ENCODE peak calls at places on chromosome 10, in nine cellular contexts. One of them, this sample, is unnamed.

GRCh38 chr10:132443605-132443997 is 46.6 kb downstream of the PWWP2B start:
- DNase-seq in T follicular helper cell: peak
- DNase-seq in neural progenitor cell: no peak
- DNase-seq in CD8-positive, alpha-beta T cell: peak
- DNase-seq in H7: no peak
- DNase-seq in LoVo: peak
- DNase-seq in COR-L47: no peak
- DNase-seq in T-helper 1 cell: peak
- DNase-seq in nephron progenitor cell: no peak
- DNase-seq in this sample: no peak

GRCh38 chr10:33485276-33485675 is 150.8 kb upstream of the NRP1 start:
- DNase-seq in neural progenitor cell: peak
- DNase-seq in T follicular helper cell: no peak
- DNase-seq in LoVo: no peak
- DNase-seq in nephron progenitor cell: no peak
- DNase-seq in H7: no peak
- DNase-seq in CD8-positive, alpha-beta T cell: no peak
- DNase-seq in COR-L47: no peak
- DNase-seq in T-helper 1 cell: no peak
- DNase-seq in this sample: no peak

GRCh38 chr10:29804025-29804852 is 169.5 kb upstream of the SVIL start:
- DNase-seq in LoVo: peak
- DNase-seq in nephron progenitor cell: no peak
- DNase-seq in CD8-positive, alpha-beta T cell: no peak
- DNase-seq in T follicular helper cell: no peak
- DNase-seq in H7: no peak
- DNase-seq in COR-L47: peak
- DNase-seq in neural progenitor cell: no peak
- DNase-seq in T-helper 1 cell: peak
- DNase-seq in this sample: peak

GRCh38 chr10:77482072-77482471 is 155.5 kb downstream of the KCNMA1 start:
- DNase-seq in COR-L47: no peak
- DNase-seq in CD8-positive, alpha-beta T cell: no peak
- DNase-seq in T-helper 1 cell: no peak
- DNase-seq in T follicular helper cell: no peak
- DNase-seq in H7: no peak
- DNase-seq in LoVo: no peak
- DNase-seq in nephron progenitor cell: no peak
- DNase-seq in neural progenitor cell: no peak
- DNase-seq in this sample: no peak

GRCh38 chr10:381805-382204 is 246.6 kb downstream of the ZMYND11 start:
- DNase-seq in COR-L47: no peak
- DNase-seq in T follicular helper cell: no peak
- DNase-seq in CD8-positive, alpha-beta T cell: no peak
- DNase-seq in LoVo: no peak
- DNase-seq in T-helper 1 cell: peak
- DNase-seq in nephron progenitor cell: no peak
- DNase-seq in H7: no peak
- DNase-seq in neural progenitor cell: no peak
- DNase-seq in this sample: no peak

GRCh38 chr10:42938351-42938750 is 138.5 kb upstream of the RET start:
- DNase-seq in T-helper 1 cell: no peak
- DNase-seq in nephron progenitor cell: no peak
- DNase-seq in neural progenitor cell: no peak
- DNase-seq in COR-L47: no peak
- DNase-seq in LoVo: no peak
- DNase-seq in T follicular helper cell: no peak
- DNase-seq in H7: no peak
- DNase-seq in CD8-positive, alpha-beta T cell: no peak
- DNase-seq in this sample: no peak

GRCh38 chr10:3217301-3217700 is 44.7 kb upstream of the PITRM1 start:
- DNase-seq in neural progenitor cell: no peak
- DNase-seq in nephron progenitor cell: no peak
- DNase-seq in CD8-positive, alpha-beta T cell: no peak
- DNase-seq in COR-L47: no peak
- DNase-seq in H7: no peak
- DNase-seq in LoVo: no peak
- DNase-seq in T follicular helper cell: no peak
- DNase-seq in T-helper 1 cell: no peak
- DNase-seq in this sample: no peak

GRCh38 chr10:110174201-110174600 is 33.2 kb upstream of the MXI1 start:
- DNase-seq in CD8-positive, alpha-beta T cell: no peak
- DNase-seq in neural progenitor cell: no peak
- DNase-seq in LoVo: no peak
- DNase-seq in T-helper 1 cell: no peak
- DNase-seq in T follicular helper cell: no peak
- DNase-seq in COR-L47: no peak
- DNase-seq in nephron progenitor cell: no peak
- DNase-seq in H7: no peak
- DNase-seq in this sample: no peak

GRCh38 chr10:3740157-3740871 is 44.7 kb downstream of the KLF6 start:
- DNase-seq in T follicular helper cell: no peak
- DNase-seq in T-helper 1 cell: peak
- DNase-seq in neural progenitor cell: no peak
- DNase-seq in COR-L47: no peak
- DNase-seq in H7: no peak
- DNase-seq in LoVo: peak
- DNase-seq in CD8-positive, alpha-beta T cell: no peak
- DNase-seq in nephron progenitor cell: no peak
- DNase-seq in this sample: no peak

GRCh38 chr10:86400705-86401587 is 34.4 kb upstream of the GRID1 start:
- DNase-seq in nephron progenitor cell: peak
- DNase-seq in neural progenitor cell: peak
- DNase-seq in CD8-positive, alpha-beta T cell: peak
- DNase-seq in LoVo: peak
- DNase-seq in COR-L47: no peak
- DNase-seq in T follicular helper cell: peak
- DNase-seq in H7: peak
- DNase-seq in T-helper 1 cell: peak
- DNase-seq in this sample: no peak

GRCh38 chr10:71088054-71088453 is 124.3 kb upstream of the UNC5B start:
- DNase-seq in COR-L47: no peak
- DNase-seq in CD8-positive, alpha-beta T cell: no peak
- DNase-seq in T-helper 1 cell: no peak
- DNase-seq in nephron progenitor cell: no peak
- DNase-seq in neural progenitor cell: no peak
- DNase-seq in T follicular helper cell: no peak
- DNase-seq in LoVo: no peak
- DNase-seq in H7: no peak
- DNase-seq in this sample: no peak

GRCh38 chr10:86688398-86688921 is 20.1 kb downstream of the LDB3 start:
- DNase-seq in LoVo: peak
- DNase-seq in neural progenitor cell: peak
- DNase-seq in COR-L47: no peak
- DNase-seq in nephron progenitor cell: peak
- DNase-seq in T follicular helper cell: peak
- DNase-seq in T-helper 1 cell: peak
- DNase-seq in CD8-positive, alpha-beta T cell: no peak
- DNase-seq in H7: peak
- DNase-seq in this sample: peak

GRCh38 chr10:79308016-79308415 is 39.3 kb upstream of the PPIF start:
- DNase-seq in T follicular helper cell: no peak
- DNase-seq in nephron progenitor cell: no peak
- DNase-seq in neural progenitor cell: no peak
- DNase-seq in COR-L47: no peak
- DNase-seq in LoVo: no peak
- DNase-seq in CD8-positive, alpha-beta T cell: no peak
- DNase-seq in T-helper 1 cell: no peak
- DNase-seq in H7: no peak
- DNase-seq in this sample: no peak

GRCh38 chr10:128275405-128275804 is 149.2 kb upstream of the MKI67 start:
- DNase-seq in T follicular helper cell: no peak
- DNase-seq in LoVo: no peak
- DNase-seq in H7: no peak
- DNase-seq in CD8-positive, alpha-beta T cell: no peak
- DNase-seq in COR-L47: no peak
- DNase-seq in T-helper 1 cell: no peak
- DNase-seq in nephron progenitor cell: no peak
- DNase-seq in neural progenitor cell: no peak
- DNase-seq in this sample: no peak

GRCh38 chr10:125627646-125628045 is 55.3 kb downstream of the TEX36 start:
- DNase-seq in CD8-positive, alpha-beta T cell: no peak
- DNase-seq in T follicular helper cell: no peak
- DNase-seq in nephron progenitor cell: no peak
- DNase-seq in neural progenitor cell: no peak
- DNase-seq in H7: no peak
- DNase-seq in T-helper 1 cell: no peak
- DNase-seq in COR-L47: no peak
- DNase-seq in LoVo: no peak
- DNase-seq in this sample: no peak

GRCh38 chr10:43817368-43817767 is 168.7 kb upstream of the ZNF32 start:
- DNase-seq in COR-L47: no peak
- DNase-seq in H7: no peak
- DNase-seq in neural progenitor cell: no peak
- DNase-seq in nephron progenitor cell: no peak
- DNase-seq in CD8-positive, alpha-beta T cell: no peak
- DNase-seq in T-helper 1 cell: no peak
- DNase-seq in LoVo: no peak
- DNase-seq in T follicular helper cell: no peak
- DNase-seq in this sample: no peak

GRCh38 chr10:121617176-121617575 is 18.9 kb upstream of the FGFR2 start:
- DNase-seq in nephron progenitor cell: no peak
- DNase-seq in LoVo: no peak
- DNase-seq in T-helper 1 cell: no peak
- DNase-seq in COR-L47: no peak
- DNase-seq in H7: no peak
- DNase-seq in neural progenitor cell: no peak
- DNase-seq in CD8-positive, alpha-beta T cell: no peak
- DNase-seq in T follicular helper cell: no peak
- DNase-seq in this sample: no peak